ENCODE peak calls at places on chromosome 16, in five cellular contexts. J is cardiac fibroblast, L is H9, R is mucosa of descending colon, D is brain microvascular endothelial cell. K is an unnamed sample.
A peak's percentile ranks its signal among the peaks of the same experiment; 100 is the strongest.

GRCh38 chr16:8831450-8832382 is 34.1 kb downstream of the PMM2 start:
- DNase-seq in J (no peak), L (peak; percentile 91), R (no peak), D (no peak), K (no peak)

GRCh38 chr16:9351841-9352434 is 260.5 kb downstream of the HAPSTR1 start:
- DNase-seq in J (no peak), L (peak; percentile 20), R (no peak), D (no peak), K (no peak)

GRCh38 chr16:89190150-89190958 is 10.0 kb downstream of the SLC22A31 start:
- DNase-seq in J (no peak), L (peak; percentile 24), R (no peak), D (no peak), K (peak; percentile 12)

GRCh38 chr16:84013787-84014569 is 28.6 kb downstream of the SLC38A8 start:
- DNase-seq in J (peak; percentile 37), L (peak; percentile 99), R (peak; percentile 94), D (peak; percentile 61), K (peak; percentile 48)

GRCh38 chr16:53224932-53225533 is 170.2 kb downstream of the CHD9 start:
- DNase-seq in J (no peak), L (no peak), R (no peak), D (peak; percentile 10), K (no peak)

GRCh38 chr16:54654429-54654828 is 276.2 kb upstream of the IRX5 start:
- DNase-seq in J (no peak), L (no peak), R (no peak), D (no peak), K (no peak)

GRCh38 chr16:31484491-31485171 is 1.7 kb downstream of the SLC5A2 start:
- DNase-seq in J (peak; percentile 26), L (peak; percentile 77), R (peak; percentile 68), D (no peak), K (no peak)

GRCh38 chr16:53744449-53744848 is 40.5 kb downstream of the FTO start:
- DNase-seq in J (no peak), L (peak; percentile 31), R (no peak), D (no peak), K (no peak)

GRCh38 chr16:57607676-57608461 is 20.6 kb upstream of the ADGRG1 start:
- DNase-seq in J (no peak), L (peak; percentile 11), R (no peak), D (no peak), K (no peak)

GRCh38 chr16:69863882-69864281 is 87.3 kb upstream of the CLEC18A start:
- DNase-seq in J (no peak), L (no peak), R (no peak), D (no peak), K (no peak)

GRCh38 chr16:89172171-89172900 is 788 bp downstream of the CDH15 start:
- DNase-seq in J (no peak), L (no peak), R (no peak), D (no peak), K (no peak)

GRCh38 chr16:2250652-2251280 is 621 bp downstream of the ECI1 start:
- DNase-seq in J (peak; percentile 20), L (no peak), R (peak; percentile 71), D (peak; percentile 16), K (no peak)

GRCh38 chr16:30418350-30419181 is 11.2 kb downstream of the ZNF771 start:
- DNase-seq in J (no peak), L (no peak), R (peak; percentile 41), D (no peak), K (no peak)

GRCh38 chr16:27721548-27722265 is 171.8 kb downstream of the KATNIP start:
- DNase-seq in J (peak; percentile 100), L (no peak), R (peak; percentile 42), D (peak; percentile 41), K (no peak)

GRCh38 chr16:81744911-81745310 is 34.2 kb upstream of the PLCG2 start:
- DNase-seq in J (no peak), L (no peak), R (no peak), D (no peak), K (no peak)

GRCh38 chr16:81745704-81746558 is 33.2 kb upstream of the PLCG2 start:
- DNase-seq in J (peak; percentile 61), L (peak; percentile 75), R (peak; percentile 84), D (peak; percentile 29), K (peak; percentile 35)

GRCh38 chr16:81752225-81752875 is 26.7 kb upstream of the PLCG2 start:
- DNase-seq in J (peak; percentile 7), L (no peak), R (peak; percentile 52), D (no peak), K (no peak)

GRCh38 chr16:81746566-81746965 is 32.5 kb upstream of the PLCG2 start:
- DNase-seq in J (no peak), L (no peak), R (no peak), D (no peak), K (no peak)

DNA sequence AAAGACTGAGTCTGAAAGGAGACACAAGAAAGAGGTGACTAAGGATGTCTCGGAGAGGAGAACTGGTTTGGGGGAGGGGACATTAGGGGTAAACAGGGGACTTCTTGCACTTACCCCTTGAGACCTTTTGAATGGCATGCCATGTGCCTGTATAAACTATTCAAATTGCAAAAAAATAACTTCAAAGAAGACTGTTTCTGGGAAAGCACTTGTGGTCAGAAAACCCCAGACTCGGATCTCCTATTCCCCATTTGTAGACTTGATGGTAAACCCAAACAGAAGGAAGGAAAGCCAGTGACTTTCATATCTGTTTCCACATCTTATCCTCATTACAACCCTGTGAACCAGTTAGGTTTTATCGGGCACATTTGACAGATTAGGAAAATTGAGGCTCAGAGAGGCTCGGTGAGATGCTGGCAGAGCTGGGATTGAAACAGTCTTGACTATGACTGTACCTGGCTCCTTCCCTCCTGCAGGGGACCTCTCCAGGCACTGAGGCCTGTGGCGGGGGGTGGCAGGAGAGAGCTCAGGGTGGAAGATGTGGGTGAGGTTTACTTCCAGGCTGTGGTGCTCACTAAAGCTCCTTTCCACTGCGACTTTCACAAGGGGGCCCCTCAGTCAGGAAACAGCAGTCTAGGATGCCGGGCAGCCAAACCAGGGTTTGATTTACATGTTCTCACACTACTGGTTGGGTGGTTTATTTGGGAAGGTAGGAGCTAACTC is 30.5 kb upstream of the PLCG2 start:
- DNase-seq in J (no peak), L (no peak), R (no peak), D (no peak), K (no peak)
- TF ChIP-seq CTCF in J (no peak), L (peak; percentile 18), R (no peak), D (no peak), K (no peak)

GRCh38 chr16:49049191-49049590 is 232.4 kb downstream of the CBLN1 start:
- DNase-seq in J (no peak), L (no peak), R (no peak), D (no peak), K (no peak)
- TF ChIP-seq CTCF in J (no peak), L (peak; percentile 21), R (no peak), D (no peak), K (no peak)

GRCh38 chr16:49348408-49349176 is 25.0 kb upstream of the C16orf78 start:
- DNase-seq in J (no peak), L (peak; percentile 56), R (no peak), D (no peak), K (no peak)
- TF ChIP-seq CTCF in J (no peak), L (peak; percentile 51), R (no peak), D (no peak), K (no peak)

GRCh38 chr16:86015606-86016005 is 116.6 kb downstream of the IRF8 start:
- DNase-seq in J (no peak), L (no peak), R (no peak), D (no peak), K (no peak)

GRCh38 chr16:86018487-86018886 is 119.5 kb downstream of the IRF8 start:
- DNase-seq in J (peak; percentile 27), L (no peak), R (peak; percentile 59), D (peak; percentile 53), K (no peak)

GRCh38 chr16:86013867-86014266 is 114.9 kb downstream of the IRF8 start:
- DNase-seq in J (no peak), L (no peak), R (no peak), D (no peak), K (no peak)

GRCh38 chr16:86019446-86020047 is 120.6 kb downstream of the IRF8 start:
- DNase-seq in J (no peak), L (peak; percentile 66), R (no peak), D (no peak), K (no peak)

DNA sequence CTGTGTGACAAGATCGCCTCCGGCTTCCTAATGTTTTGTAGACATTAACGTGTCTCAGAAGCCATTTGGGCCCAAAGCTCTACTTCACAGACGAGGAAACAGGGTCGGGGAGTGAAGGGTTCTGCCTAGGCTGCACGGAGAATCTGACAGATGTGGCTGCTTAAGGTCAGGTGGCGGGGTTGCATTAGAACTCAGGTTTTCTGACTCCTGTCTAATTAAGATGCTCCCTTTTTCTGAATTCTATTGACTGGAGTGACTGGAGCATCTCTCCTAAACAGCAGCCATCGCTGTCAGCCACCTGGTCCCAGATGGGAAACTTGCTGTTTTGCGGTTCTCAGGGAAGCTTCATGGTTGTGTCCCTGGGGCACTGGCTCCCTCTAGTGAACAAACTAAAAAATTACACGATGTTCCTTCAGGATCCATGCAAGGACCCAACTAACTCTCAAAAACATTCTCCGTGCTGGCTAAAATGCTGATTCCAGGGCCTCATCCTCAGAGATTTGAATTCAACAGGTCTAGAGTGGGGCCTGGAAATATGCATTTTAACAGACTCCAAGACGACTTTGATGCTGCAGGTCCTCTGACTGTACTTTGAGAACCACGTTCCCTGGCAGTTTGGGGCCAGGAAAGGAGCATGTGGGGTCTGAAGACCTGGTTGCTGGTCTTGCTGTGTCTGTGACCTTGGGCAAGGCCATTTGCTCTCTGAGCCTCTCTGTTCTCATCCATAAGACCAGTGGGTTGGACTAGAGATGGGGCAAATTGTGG is 117.4 kb downstream of the IRF8 start:
- DNase-seq in J (peak; percentile 71), L (peak; percentile 69), R (peak; percentile 50), D (peak; percentile 34), K (no peak)
- TF ChIP-seq CTCF in J (peak; percentile 76), L (peak; percentile 85), R (peak; percentile 57), D (peak; percentile 79), K (peak; percentile 79)

K was measured in progenitor cell of endocrine pancreas.